ENCODE peak calls at places on chromosomes 12 and 14, in ten cellular contexts. U is ureter, S is lung, H is glutamatergic neuron, E is NCI-H524, C is amniotic epithelial cell, K is ELF-1, A is KG1, P is WTC11, J is NCI-H2081. O is an unnamed sample.

GRCh38 chr14:93303659-93304058 is 29.2 kb downstream of the BTBD7 start:
- DNase-seq in U (no peak), S (no peak), H (no peak), E (peak), C (peak), K (no peak), A (no peak), P (no peak), J (no peak), O (no peak)

GRCh38 chr14:103698380-103699260 is 16.6 kb downstream of the XRCC3 start:
- DNase-seq in U (peak), S (no peak), H (no peak), E (no peak), C (no peak), K (no peak), A (no peak), P (no peak), J (peak), O (no peak)

GRCh38 chr14:68547305-68548193 is 245.3 kb downstream of the ZFP36L1 start:
- DNase-seq in U (peak), S (peak), H (no peak), E (no peak), C (peak), K (peak), A (no peak), P (no peak), J (no peak), O (peak)

GRCh38 chr14:103738706-103739451 is 23.3 kb downstream of the ZFYVE21 start:
- DNase-seq in U (no peak), S (no peak), H (no peak), E (no peak), C (no peak), K (no peak), A (no peak), P (no peak), J (no peak), O (no peak)

GRCh38 chr12:31832740-31833540 is 104.1 kb upstream of the AMN1 start:
- DNase-seq in U (no peak), S (no peak), H (no peak), E (no peak), C (no peak), K (no peak), A (peak), P (no peak), J (no peak), O (no peak)

GRCh38 chr14:69259531-69260245 is at the start of gene GALNT16:
- DNase-seq in U (no peak), S (no peak), H (peak), E (peak), C (no peak), K (peak), A (no peak), P (peak), J (peak), O (peak)

GRCh38 chr12:76029982-76030377 is 1.6 kb downstream of the PHLDA1 start:
- DNase-seq in U (no peak), S (no peak), H (peak), E (no peak), C (no peak), K (peak), A (no peak), P (peak), J (no peak), O (no peak)

GRCh38 chr12:59839514-59839913 is 243.7 kb downstream of the SLC16A7 start:
- DNase-seq in U (no peak), S (no peak), H (no peak), E (no peak), C (peak), K (no peak), A (no peak), P (no peak), J (no peak), O (peak)

GRCh38 chr12:49902399-49903350 is 1.0 kb downstream of the FAIM2 start:
- DNase-seq in U (no peak), S (no peak), H (no peak), E (no peak), C (no peak), K (peak), A (no peak), P (peak), J (no peak), O (no peak)

GRCh38 chr12:110012137-110012536 is 12.9 kb downstream of the ANKRD13A start:
- DNase-seq in U (no peak), S (peak), H (no peak), E (no peak), C (peak), K (no peak), A (no peak), P (no peak), J (no peak), O (peak)

GRCh38 chr14:31059152-31059924 is 33.2 kb upstream of the STRN3 start:
- DNase-seq in U (peak), S (peak), H (no peak), E (peak), C (peak), K (peak), A (no peak), P (no peak), J (no peak), O (peak)

GRCh38 chr12:2687058-2687457 is 107.7 kb upstream of the FKBP4 start:
- DNase-seq in U (no peak), S (peak), H (no peak), E (no peak), C (no peak), K (no peak), A (no peak), P (no peak), J (no peak), O (no peak)

GRCh38 chr12:132925597-132926416 is 30.3 kb downstream of the ZNF605 start:
- DNase-seq in U (no peak), S (no peak), H (no peak), E (no peak), C (peak), K (no peak), A (no peak), P (no peak), J (no peak), O (no peak)

GRCh38 chr14:29836395-29836794 is 91.3 kb downstream of the PRKD1 start:
- DNase-seq in U (no peak), S (no peak), H (no peak), E (no peak), C (no peak), K (no peak), A (no peak), P (no peak), J (no peak), O (no peak)

GRCh38 chr14:100610511-100611217 is 23.4 kb upstream of the BEGAIN start:
- DNase-seq in U (no peak), S (no peak), H (no peak), E (no peak), C (peak), K (no peak), A (no peak), P (no peak), J (no peak), O (peak)

GRCh38 chr14:76090611-76091010 is 61.1 kb upstream of the GPATCH2L start:
- DNase-seq in U (no peak), S (no peak), H (no peak), E (no peak), C (no peak), K (peak), A (no peak), P (no peak), J (no peak), O (no peak)

GRCh38 chr12:39145175-39145999 is 240.0 kb upstream of the CPNE8 start:
- DNase-seq in U (no peak), S (no peak), H (peak), E (peak), C (peak), K (peak), A (no peak), P (peak), J (no peak), O (peak)

GRCh38 chr12:53186745-53187144 is 6.0 kb upstream of the CSAD start:
- DNase-seq in U (no peak), S (no peak), H (no peak), E (no peak), C (no peak), K (no peak), A (no peak), P (no peak), J (no peak), O (no peak)

O was measured in iris pigment epithelial cell.